ENCODE peak calls at places on chromosomes 4 and X, in four cellular contexts. M, U, Q and B are unnamed samples.

GRCh38 chr4:175509320-175509719 is 302.7 kb downstream of the GPM6A start:
- DNase-seq in M (no peak), U (no peak), Q (no peak), B (no peak)

GRCh38 chrX:147405764-147406163 is 506.0 kb upstream of the FMR1 start:
- DNase-seq in M (no peak), U (no peak), Q (no peak), B (no peak)

GRCh38 chr4:32206756-32207155 is 1486.6 kb downstream of the PCDH7 start:
- DNase-seq in M (no peak), U (no peak), Q (no peak), B (no peak)

GRCh38 chr4:177485528-177485927 is 43.3 kb upstream of the AGA start:
- DNase-seq in M (no peak), U (no peak), Q (peak), B (no peak)

GRCh38 chr4:38131371-38132139 is 171.4 kb downstream of the PTTG2 start:
- DNase-seq in M (peak), U (peak), Q (peak), B (no peak)

GRCh38 chr4:146472404-146472803 is 49.3 kb downstream of the SLC10A7 start:
- DNase-seq in M (no peak), U (no peak), Q (no peak), B (no peak)

GRCh38 chr4:124105212-124105611 is 607.3 kb downstream of the ANKRD50 start:
- DNase-seq in M (no peak), U (no peak), Q (peak), B (no peak)

GRCh38 chr4:118849867-118850812 is 14.2 kb upstream of the SEC24D start:
- DNase-seq in M (no peak), U (peak), Q (no peak), B (no peak)

GRCh38 chrX:107659768-107660167 is 31.5 kb downstream of the PRPS1 start:
- DNase-seq in M (no peak), U (peak), Q (peak), B (peak)

GRCh38 chrX:13360146-13360545 is 40.3 kb upstream of the ATXN3L start:
- DNase-seq in M (no peak), U (no peak), Q (no peak), B (peak)

GRCh38 chrX:69024287-69024686 is 141.0 kb downstream of the PJA1 start:
- DNase-seq in M (no peak), U (no peak), Q (no peak), B (no peak)

GRCh38 chr4:155960522-155960921 is 6.9 kb upstream of the CTSO start:
- DNase-seq in M (no peak), U (peak), Q (peak), B (no peak)

GRCh38 chr4:127622923-127623754 is 9.6 kb upstream of the INTU start:
- DNase-seq in M (no peak), U (peak), Q (peak), B (no peak)

GRCh38 chrX:63761639-63762038 is 23.4 kb downstream of the ARHGEF9 start:
- DNase-seq in M (no peak), U (no peak), Q (no peak), B (no peak)

GRCh38 chrX:1598876-1599790 is 7.7 kb downstream of the AKAP17A start:
- DNase-seq in M (no peak), U (no peak), Q (no peak), B (no peak)

GRCh38 chr4:173333658-173334084 is 487 bp downstream of the HMGB2 start:
- DNase-seq in M (no peak), U (no peak), Q (peak), B (no peak)

GRCh38 chrX:132732236-132732635 is 226.2 kb downstream of the HS6ST2 start:
- DNase-seq in M (no peak), U (no peak), Q (no peak), B (no peak)

GRCh38 chr4:124953059-124953850 is 240.7 kb upstream of the ANKRD50 start:
- DNase-seq in M (no peak), U (peak), Q (peak), B (no peak)